ENCODE peak calls at places on chromosomes 16 and 17, in four cellular contexts. A is H1, E is GM12878, Q is HepG2. D is an unnamed sample.
A peak's percentile ranks its signal among the peaks of the same experiment; 100 is the strongest.

GRCh38 chr17:39139137-39139516 is 12.3 kb downstream of the PLXDC1 start:
- DNase-seq in A (no peak), E (no peak), Q (no peak), D (no peak)

GRCh38 chr17:40499551-40500189 is 1.8 kb downstream of the TNS4 start:
- DNase-seq in A (peak; percentile 89), E (no peak), Q (peak; percentile 84), D (no peak)

GRCh38 chr17:78125976-78126894 is 2.3 kb downstream of the TMC6 start:
- DNase-seq in A (no peak), E (no peak), Q (no peak), D (no peak)

GRCh38 chr16:50688083-50688482 is 5.3 kb upstream of the NOD2 start:
- DNase-seq in A (no peak), E (no peak), Q (no peak), D (no peak)

GRCh38 chr17:49388290-49388640 is 26.2 kb upstream of the ZNF652 start:
- DNase-seq in A (no peak), E (no peak), Q (no peak), D (no peak)

GRCh38 chr16:73427177-73427576 is 379.2 kb upstream of the ZFHX3 start:
- DNase-seq in A (no peak), E (no peak), Q (no peak), D (no peak)

GRCh38 chr16:51359141-51359960 is 208.3 kb upstream of the SALL1 start:
- DNase-seq in A (peak; percentile 69), E (no peak), Q (no peak), D (peak; percentile 92)

GRCh38 chr16:68894714-68895113 is 51.4 kb downstream of the TANGO6 start:
- DNase-seq in A (no peak), E (no peak), Q (no peak), D (no peak)

GRCh38 chr16:30606004-30606403 is 4.2 kb downstream of the ZNF689 start:
- DNase-seq in A (no peak), E (no peak), Q (no peak), D (no peak)

GRCh38 chr16:7746971-7747370 is 414.3 kb downstream of the RBFOX1 start:
- DNase-seq in A (no peak), E (no peak), Q (no peak), D (no peak)

GRCh38 chr16:86697715-86698114 is 119.4 kb downstream of the FOXL1 start:
- DNase-seq in A (no peak), E (no peak), Q (no peak), D (no peak)

GRCh38 chr17:51427259-51428255 is 167.2 kb downstream of the UTP18 start:
- DNase-seq in A (no peak), E (peak; percentile 26), Q (no peak), D (no peak)

GRCh38 chr17:73285603-73285908 is 23.9 kb upstream of the CPSF4L start:
- DNase-seq in A (no peak), E (no peak), Q (no peak), D (no peak)

GRCh38 chr16:62035115-62036092 is 834 bp downstream of the CDH8 start:
- DNase-seq in A (peak; percentile 86), E (no peak), Q (no peak), D (peak; percentile 77)

GRCh38 chr16:3654249-3654991 is at the start of gene DNASE1:
- DNase-seq in A (peak; percentile 85), E (peak; percentile 9), Q (peak; percentile 91), D (peak; percentile 68)

GRCh38 chr17:16916557-16916920 is 55.4 kb downstream of the TNFRSF13B start:
- DNase-seq in A (peak; percentile 33), E (no peak), Q (no peak), D (no peak)

GRCh38 chr16:22726868-22727267 is 87.1 kb upstream of the HS3ST2 start:
- DNase-seq in A (no peak), E (no peak), Q (no peak), D (no peak)
- TF ChIP-seq SUZ12 in A (no peak), E (no peak), Q (no peak), D (no peak)

GRCh38 chr17:4553669-4554068 is 1.5 kb downstream of the MYBBP1A start:
- DNase-seq in A (no peak), E (no peak), Q (no peak), D (no peak)
- H3K4me3 ChIP-seq in A (peak overlapping the region; percentile 80), E (peak overlapping the region; percentile 96), Q (peak overlapping the region; percentile 95), D (peak overlapping the region; percentile 79)

DNA sequence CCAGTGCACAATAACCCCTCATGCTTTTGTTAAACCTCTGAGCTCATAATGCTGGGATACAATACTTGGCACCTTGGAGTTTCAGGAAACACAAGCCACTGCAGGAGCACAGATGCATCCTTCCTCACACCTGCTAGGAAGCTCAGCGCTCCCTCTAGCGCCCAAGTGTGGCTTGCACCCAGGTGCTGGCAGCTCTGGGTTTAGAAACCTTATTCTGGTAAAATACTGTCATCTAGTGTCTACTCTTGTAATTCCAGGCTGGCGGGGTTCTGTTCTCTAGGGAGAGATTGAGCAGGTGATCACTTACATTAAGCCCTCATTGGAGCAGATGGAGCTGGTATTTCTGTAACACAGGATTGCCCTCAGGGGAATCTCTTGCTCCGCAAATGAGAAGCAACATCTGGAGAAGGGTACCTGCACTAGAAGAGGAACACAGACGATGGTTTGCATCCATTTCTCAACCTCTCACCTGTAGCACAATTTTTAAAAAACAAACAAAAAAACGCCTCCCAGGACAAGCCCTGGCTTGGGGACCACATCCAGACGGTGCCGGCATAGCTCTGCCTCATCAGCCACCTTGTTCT is 1.5 kb downstream of the CCL1 start:
- DNase-seq in A (peak; percentile 95), E (no peak), Q (peak; percentile 78), D (peak; percentile 85)
- TF ChIP-seq ZNF274 in A (no peak), E (no peak), Q (no peak), D (no peak)

DNA sequence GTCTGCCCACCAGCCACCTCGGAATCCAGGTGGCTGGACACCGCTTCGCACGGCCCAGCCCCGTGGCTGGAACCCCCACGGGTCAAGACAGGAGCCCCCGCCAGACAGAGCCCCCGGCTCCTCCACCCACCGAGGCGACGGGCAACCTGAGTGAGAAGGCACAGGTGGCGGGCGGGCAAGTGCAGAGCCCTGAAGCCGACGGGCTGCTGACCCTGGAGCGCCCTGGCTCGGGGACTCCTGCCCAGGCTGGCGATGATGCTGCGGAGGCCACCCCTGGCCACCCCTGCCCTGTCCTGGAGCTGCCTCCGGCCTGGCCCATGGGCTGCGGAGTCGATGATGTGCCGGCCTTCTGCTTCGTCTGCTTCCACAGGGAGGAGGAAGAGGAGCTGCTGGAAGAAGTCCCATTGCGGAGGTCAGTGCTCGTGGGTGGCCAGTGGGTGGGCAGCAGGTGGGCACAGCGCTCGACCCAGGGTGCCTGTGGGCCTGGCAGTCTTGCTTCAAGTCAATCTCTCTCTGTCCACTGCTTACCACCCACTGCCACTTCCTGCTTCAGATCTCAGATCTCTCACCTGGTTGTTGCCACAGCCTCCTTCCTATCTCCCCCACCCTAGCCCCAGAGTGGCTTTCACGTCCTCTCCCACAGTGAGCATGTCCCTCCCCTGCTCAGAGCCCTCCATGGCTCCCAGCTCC is 33.1 kb upstream of the SBK1 start:
- DNase-seq in A (no peak), E (no peak), Q (no peak), D (no peak)
- TF ChIP-seq SUZ12 in A (no peak), E (no peak), Q (no peak), D (no peak)

DNA sequence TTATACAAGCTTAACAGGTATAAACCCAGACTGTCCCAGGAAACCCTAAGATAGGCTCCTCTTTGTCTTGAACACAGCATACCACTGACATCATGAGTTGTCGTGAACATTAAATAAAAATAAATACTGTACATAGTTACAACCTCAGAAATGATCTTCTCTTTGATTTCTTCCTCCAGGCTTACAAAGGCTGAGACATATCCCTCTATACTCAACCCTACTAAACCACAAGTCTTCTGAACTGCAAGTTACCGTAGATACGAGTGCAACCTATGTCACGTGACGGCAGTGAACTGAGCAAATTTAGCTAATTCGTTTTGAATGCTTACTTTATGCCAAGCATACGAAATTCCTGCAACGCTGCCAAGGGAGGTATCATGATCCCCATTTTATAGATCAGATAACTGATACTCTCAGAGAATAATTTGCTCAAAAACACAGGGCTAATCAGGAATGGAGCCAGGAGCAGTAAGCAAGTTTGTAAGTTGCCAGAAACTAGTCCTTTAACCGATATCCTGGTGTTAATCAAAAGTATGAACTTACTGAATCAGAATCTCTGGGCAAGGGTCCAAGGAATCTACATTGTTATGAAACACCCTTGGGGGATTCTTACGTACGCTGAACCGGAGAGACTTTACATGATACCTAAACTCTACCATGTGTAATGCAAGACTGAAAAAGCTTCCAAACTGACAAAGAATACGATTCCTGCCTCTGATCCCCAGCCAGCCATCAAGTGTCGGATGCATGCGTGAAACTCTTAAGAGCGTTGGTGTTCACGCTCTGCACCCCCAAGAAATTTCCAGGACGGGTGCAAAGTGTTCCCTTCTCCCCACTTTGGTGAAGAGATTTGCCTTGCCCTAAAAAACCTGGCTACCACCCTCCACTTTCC is 106.2 kb downstream of the XYLT1 start:
- DNase-seq in A (no peak), E (no peak), Q (no peak), D (no peak)
- H3K4me3 ChIP-seq in A (no peak overlapping the region), E (no peak overlapping the region), Q (no peak overlapping the region), D (no peak overlapping the region)

DNA sequence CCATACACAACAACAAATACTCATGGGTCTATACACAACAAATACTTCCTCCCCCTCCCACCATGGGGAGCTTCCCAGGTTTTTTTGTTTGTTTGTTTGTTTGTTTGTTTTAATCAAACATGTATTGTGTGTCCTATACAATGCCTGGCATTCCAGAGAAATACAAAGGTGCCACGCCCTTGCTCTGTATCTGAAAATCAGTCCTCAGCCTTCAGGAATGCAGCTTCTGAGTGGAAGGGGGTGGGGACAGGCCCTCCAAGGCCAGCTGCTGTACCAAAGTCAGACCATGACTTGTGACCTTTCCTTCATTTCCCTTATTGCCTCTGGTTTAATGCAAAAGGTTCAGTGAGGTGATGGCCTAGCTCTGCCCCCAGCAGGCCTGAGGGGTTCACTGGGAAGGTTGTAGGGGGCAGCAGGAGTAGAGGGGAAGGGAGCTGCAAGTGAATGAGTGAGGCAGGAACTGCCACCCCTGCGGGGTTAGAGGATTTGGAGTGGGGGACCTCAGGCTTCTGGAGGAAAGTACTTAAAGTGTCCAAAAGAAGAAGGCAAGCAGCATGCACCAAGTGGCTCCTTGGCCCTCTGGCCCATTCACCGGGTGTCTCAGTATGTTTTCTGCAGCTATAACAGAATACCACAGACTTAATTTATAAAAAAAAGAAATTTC is 105.2 kb downstream of the CLEC16A start:
- DNase-seq in A (no peak), E (no peak), Q (peak; percentile 27), D (peak; percentile 48)
- TF ChIP-seq ZNF274 in A (no peak), E (no peak), Q (no peak), D (no peak)

D was measured in NT2/D1.